ENCODE peak calls at places on chromosomes 7 and 10, in six cellular contexts. E, J, C, G, P and D are unnamed samples.

GRCh38 chr10:117226813-117227451 is 14.0 kb upstream of the SLC18A2 start:
- DNase-seq in E (peak; percentile 64), J (no peak), C (no peak), G (peak; percentile 57), P (peak; percentile 69), D (no peak)

GRCh38 chr10:132185601-132186487 is 904 bp upstream of the DPYSL4 start:
- DNase-seq in E (no peak), J (no peak), C (peak; percentile 50), G (peak; percentile 43), P (no peak), D (peak; percentile 45)

GRCh38 chr10:1400129-1400865 is 337.0 kb downstream of the ADARB2 start:
- DNase-seq in E (no peak), J (peak; percentile 9), C (no peak), G (no peak), P (no peak), D (no peak)

GRCh38 chr10:85458274-85458673 is 908.3 kb downstream of the GRID1 start:
- DNase-seq in E (no peak), J (no peak), C (no peak), G (no peak), P (no peak), D (no peak)

GRCh38 chr7:142089035-142089434 is 22.5 kb upstream of the MGAM2 start:
- DNase-seq in E (no peak), J (no peak), C (no peak), G (no peak), P (no peak), D (no peak)

GRCh38 chr7:42550706-42551470 is 313.9 kb upstream of the GLI3 start:
- DNase-seq in E (peak; percentile 19), J (no peak), C (no peak), G (no peak), P (no peak), D (no peak)

GRCh38 chr7:43823941-43824340 is 45.4 kb downstream of the MRPS24 start:
- DNase-seq in E (no peak), J (no peak), C (no peak), G (no peak), P (no peak), D (no peak)

GRCh38 chr7:20214787-20215669 is 2.2 kb downstream of the MACC1 start:
- DNase-seq in E (no peak), J (peak; percentile 87), C (no peak), G (no peak), P (no peak), D (no peak)

GRCh38 chr7:23410446-23411183 is 59.7 kb downstream of the IGF2BP3 start:
- DNase-seq in E (no peak), J (no peak), C (no peak), G (no peak), P (no peak), D (no peak)

GRCh38 chr10:13496931-13497330 is 31.9 kb downstream of the BEND7 start:
- DNase-seq in E (no peak), J (no peak), C (no peak), G (no peak), P (no peak), D (no peak)

GRCh38 chr7:3867847-3868246 is 566.8 kb downstream of the SDK1 start:
- DNase-seq in E (no peak), J (no peak), C (no peak), G (peak; percentile 21), P (no peak), D (no peak)

GRCh38 chr7:55641273-55641691 is 69.0 kb upstream of the VOPP1 start:
- DNase-seq in E (peak; percentile 79), J (peak; percentile 94), C (peak; percentile 12), G (peak; percentile 89), P (no peak), D (peak; percentile 45)

GRCh38 chr7:107387077-107387476 is 82.8 kb upstream of the GPR22 start:
- DNase-seq in E (peak; percentile 17), J (no peak), C (no peak), G (peak; percentile 66), P (no peak), D (no peak)

GRCh38 chr10:13590886-13591285 is 4.1 kb downstream of the PRPF18 start:
- DNase-seq in E (no peak), J (no peak), C (no peak), G (peak; percentile 1), P (no peak), D (no peak)

GRCh38 chr10:88293073-88293472 is 290.0 kb downstream of the RNLS start:
- DNase-seq in E (peak; percentile 34), J (no peak), C (no peak), G (peak; percentile 28), P (no peak), D (no peak)

GRCh38 chr10:909831-910230 is 21.7 kb downstream of the LARP4B start:
- DNase-seq in E (no peak), J (no peak), C (no peak), G (peak; percentile 84), P (no peak), D (no peak)

GRCh38 chr10:101311440-101312067 is 42.4 kb upstream of the BTRC start:
- DNase-seq in E (no peak), J (no peak), C (no peak), G (no peak), P (no peak), D (no peak)